ENCODE peak calls at places on chromosomes 2 and 18, in four cellular contexts. Q is H1, E is HepG2, M is GM12878. D is an unnamed sample.

GRCh38 chr18:22493940-22494339 is 76.2 kb upstream of the CTAGE1 start:
- DNase-seq in Q (no peak), E (no peak), M (no peak), D (no peak)

GRCh38 chr2:132662742-132663141 is 7.3 kb downstream of the LYPD1 start:
- DNase-seq in Q (no peak), E (no peak), M (no peak), D (no peak)

GRCh38 chr18:23301971-23302370 is 151.1 kb upstream of the RIOK3 start:
- DNase-seq in Q (no peak), E (no peak), M (no peak), D (no peak)

GRCh38 chr2:20365249-20365817 is 14.7 kb upstream of the PUM2 start:
- DNase-seq in Q (no peak), E (no peak), M (peak; percentile 95), D (no peak)

GRCh38 chr18:26780520-26781325 is 84.8 kb downstream of the AQP4 start:
- DNase-seq in Q (no peak), E (no peak), M (no peak), D (no peak)

GRCh38 chr2:199940373-199940772 is 14.9 kb downstream of the TYW5 start:
- DNase-seq in Q (no peak), E (peak; percentile 40), M (no peak), D (no peak)

GRCh38 chr2:167048829-167049228 is 160.5 kb downstream of the XIRP2 start:
- DNase-seq in Q (no peak), E (no peak), M (no peak), D (no peak)

GRCh38 chr2:120243211-120243610 is 9.4 kb upstream of the RALB start:
- DNase-seq in Q (no peak), E (no peak), M (no peak), D (no peak)

GRCh38 chr18:26510337-26510736 is 38.0 kb downstream of the KCTD1 start:
- DNase-seq in Q (no peak), E (no peak), M (no peak), D (no peak)

GRCh38 chr2:120605231-120605935 is 130.3 kb upstream of the GLI2 start:
- DNase-seq in Q (no peak), E (no peak), M (no peak), D (no peak)

GRCh38 chr2:190551928-190552327 is 17.4 kb upstream of the NEMP2 start:
- DNase-seq in Q (no peak), E (no peak), M (no peak), D (no peak)

GRCh38 chr2:169363570-169364150 is 1.3 kb upstream of the LRP2 start:
- DNase-seq in Q (no peak), E (no peak), M (no peak), D (no peak)

GRCh38 chr2:164706522-164706921 is 85.2 kb upstream of the GRB14 start:
- DNase-seq in Q (no peak), E (no peak), M (no peak), D (no peak)

GRCh38 chr2:215680605-215681598 is 245.0 kb upstream of the FN1 start:
- DNase-seq in Q (no peak), E (peak; percentile 100), M (peak; percentile 50), D (no peak)

GRCh38 chr2:9097871-9098270 is 94.4 kb upstream of the MBOAT2 start:
- DNase-seq in Q (no peak), E (no peak), M (no peak), D (no peak)

GRCh38 chr18:54357082-54357659 is 487 bp downstream of the STARD6 start:
- DNase-seq in Q (no peak), E (no peak), M (no peak), D (no peak)

GRCh38 chr2:217551229-217551909 is 451.4 kb downstream of the TNS1 start:
- DNase-seq in Q (peak; percentile 17), E (peak; percentile 20), M (no peak), D (peak; percentile 57)

GRCh38 chr2:28232267-28232666 is 160.4 kb upstream of the FOSL2 start:
- DNase-seq in Q (no peak), E (no peak), M (no peak), D (no peak)

GRCh38 chr2:24201496-24201895 is 26.6 kb downstream of the FAM228A start:
- DNase-seq in Q (no peak), E (no peak), M (no peak), D (no peak)

GRCh38 chr18:12246849-12247808 is 7.0 kb upstream of the CIDEA start:
- DNase-seq in Q (peak; percentile 44), E (peak; percentile 10), M (no peak), D (no peak)

GRCh38 chr2:10424051-10424450 is 24.1 kb downstream of the ODC1 start:
- DNase-seq in Q (no peak), E (no peak), M (no peak), D (no peak)

GRCh38 chr2:210859314-210859713 is 302.9 kb downstream of the CPS1 start:
- DNase-seq in Q (no peak), E (no peak), M (no peak), D (no peak)

GRCh38 chr2:230634146-230634545 is 78.5 kb upstream of the CAB39 start:
- DNase-seq in Q (no peak), E (no peak), M (no peak), D (no peak)

GRCh38 chr2:139885921-139886498 is 1105.8 kb upstream of the NXPH2 start:
- DNase-seq in Q (no peak), E (no peak), M (no peak), D (no peak)

GRCh38 chr2:237235383-237236095 is 149.8 kb downstream of the COPS8 start:
- DNase-seq in Q (no peak), E (peak; percentile 12), M (no peak), D (no peak)

GRCh38 chr2:85737481-85737880 is 16.3 kb upstream of the ATOH8 start:
- DNase-seq in Q (no peak), E (peak; percentile 63), M (no peak), D (no peak)

GRCh38 chr2:220847587-220847986 is 724.5 kb downstream of the EPHA4 start:
- DNase-seq in Q (no peak), E (no peak), M (no peak), D (no peak)

GRCh38 chr2:143706297-143706696 is 577.1 kb downstream of the ARHGAP15 start:
- DNase-seq in Q (no peak), E (no peak), M (no peak), D (no peak)

GRCh38 chr2:196660264-196660663 is 20.7 kb downstream of the CCDC150 start:
- DNase-seq in Q (no peak), E (no peak), M (no peak), D (no peak)

GRCh38 chr2:120105360-120105759 is 92.5 kb downstream of the EPB41L5 start:
- DNase-seq in Q (no peak), E (no peak), M (peak; percentile 26), D (no peak)

GRCh38 chr2:28412625-28413151 is 20.0 kb downstream of the FOSL2 start:
- DNase-seq in Q (no peak), E (no peak), M (no peak), D (no peak)

GRCh38 chr2:65265090-65266045 is 37.7 kb downstream of the ACTR2 start:
- DNase-seq in Q (no peak), E (peak; percentile 84), M (peak; percentile 20), D (peak; percentile 82)

GRCh38 chr2:222959358-222959757 is 92.6 kb upstream of the KCNE4 start:
- DNase-seq in Q (peak; percentile 71), E (peak; percentile 45), M (no peak), D (peak; percentile 92)

GRCh38 chr2:142112648-142113278 is 18.1 kb downstream of the LRP1B start:
- DNase-seq in Q (no peak), E (no peak), M (no peak), D (no peak)

GRCh38 chr18:46073474-46074331 is 1.6 kb upstream of the PSTPIP2 start:
- DNase-seq in Q (no peak), E (peak; percentile 62), M (no peak), D (no peak)

GRCh38 chr2:82120120-82120519 is 1815.6 kb upstream of the LRRTM1 start:
- DNase-seq in Q (no peak), E (no peak), M (no peak), D (no peak)

GRCh38 chr2:232476791-232477190 is 10.8 kb downstream of the ECEL1 start:
- DNase-seq in Q (no peak), E (no peak), M (no peak), D (no peak)

GRCh38 chr2:232476045-232476444 is 11.6 kb downstream of the ECEL1 start:
- DNase-seq in Q (no peak), E (no peak), M (no peak), D (no peak)

GRCh38 chr2:232478571-232479340 is 8.9 kb downstream of the ECEL1 start:
- DNase-seq in Q (no peak), E (no peak), M (no peak), D (no peak)

GRCh38 chr2:232479341-232480200 is 8.1 kb downstream of the ECEL1 start:
- DNase-seq in Q (no peak), E (peak; percentile 19), M (no peak), D (no peak)

GRCh38 chr2:232477751-232478510 is 9.7 kb downstream of the ECEL1 start:
- DNase-seq in Q (no peak), E (no peak), M (no peak), D (no peak)
- TF ChIP-seq ZNF274 in Q (no peak), E (no peak), M (no peak), D (no peak)

GRCh38 chr2:207385903-207386302 is 143.9 kb upstream of the CREB1 start:
- DNase-seq in Q (no peak), E (no peak), M (no peak), D (no peak)
- TF ChIP-seq SUZ12 in Q (no peak), E (no peak), M (no peak), D (no peak)

DNA sequence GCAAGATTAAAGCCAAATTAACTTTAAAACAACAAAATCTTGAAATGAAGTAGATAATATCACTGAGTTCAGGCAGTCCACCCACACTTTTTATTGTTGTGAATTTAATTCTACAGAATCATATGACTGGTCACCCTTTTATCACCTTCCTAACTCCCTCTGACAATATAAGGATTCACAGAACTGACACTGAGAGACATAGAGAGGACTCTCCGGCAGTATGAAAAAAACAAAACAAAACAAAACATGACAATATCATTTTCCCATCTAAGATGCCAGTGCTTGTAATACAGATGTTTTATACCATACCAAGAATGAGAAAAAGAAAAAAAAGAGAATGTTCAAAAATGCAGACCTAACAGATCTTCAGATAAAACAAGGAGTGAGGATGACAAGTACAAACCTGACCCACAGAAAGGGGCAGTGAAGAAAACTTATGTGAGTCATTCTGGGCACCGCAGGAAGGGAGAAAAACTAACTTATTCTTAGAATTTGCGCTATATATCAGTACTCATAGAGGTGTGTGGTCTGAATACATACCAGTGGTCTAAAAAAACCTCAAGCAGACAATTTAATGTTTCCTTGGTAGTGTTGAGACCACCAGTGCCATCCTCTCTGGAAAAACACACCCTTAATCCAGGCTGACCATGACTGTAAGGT is 136.6 kb downstream of the ZAP70 start:
- DNase-seq in Q (no peak), E (no peak), M (peak; percentile 21), D (no peak)
- TF ChIP-seq ZNF274 in Q (no peak), E (no peak), M (no peak), D (no peak)

GRCh38 chr18:44474596-44474995 is 206.1 kb upstream of the SETBP1 start:
- DNase-seq in Q (no peak), E (no peak), M (no peak), D (no peak)
- TF ChIP-seq SUZ12 in Q (no peak), E (no peak), M (no peak), D (no peak)

DNA sequence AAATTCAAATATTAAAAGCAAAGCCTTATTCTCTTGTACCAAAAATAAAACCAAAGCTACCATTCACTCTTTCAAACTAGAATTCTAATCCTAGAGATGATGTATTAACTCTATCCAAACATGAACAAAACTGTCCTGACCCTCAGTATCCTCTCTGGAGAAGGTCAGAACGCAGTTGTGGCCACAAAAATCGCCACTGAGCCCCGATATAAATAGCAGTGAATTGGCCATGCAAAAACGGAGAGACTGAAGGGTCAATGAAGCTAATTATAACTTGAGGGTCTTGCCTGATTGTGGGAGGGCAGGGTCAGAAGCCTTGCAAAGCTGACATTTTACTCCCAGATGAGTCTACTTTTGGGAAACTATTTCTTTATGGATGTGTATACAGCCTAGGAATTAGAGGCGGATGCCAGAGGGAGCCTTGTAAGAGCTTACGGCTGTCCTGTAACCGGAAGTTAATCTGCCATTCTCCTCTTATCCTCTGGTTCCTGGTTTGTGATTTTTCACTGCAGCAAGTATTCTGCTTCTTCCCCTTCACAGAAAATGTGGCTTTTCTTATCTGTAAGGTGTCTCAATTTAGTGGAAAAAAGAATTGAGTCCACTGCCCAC is 28.1 kb downstream of the CAVIN2 start:
- DNase-seq in Q (no peak), E (no peak), M (no peak), D (no peak)
- TF ChIP-seq ZNF274 in Q (no peak), E (no peak), M (no peak), D (no peak)

D was measured in NT2/D1.